ENCODE peak calls at places on chromosomes 11 and 22, in seven cellular contexts. D, F, C, M, A, J and R are unnamed samples.

GRCh38 chr11:134658481-134659080 is 246.5 kb upstream of the B3GAT1 start:
- DNase-seq in D (no peak), F (no peak), C (peak; percentile 9), M (no peak), A (no peak), J (no peak), R (no peak)

GRCh38 chr22:24391836-24392217 is 35.6 kb upstream of the ADORA2A start:
- DNase-seq in D (no peak), F (no peak), C (no peak), M (no peak), A (no peak), J (no peak), R (no peak)

GRCh38 chr11:12529793-12530192 is 144.4 kb upstream of the TEAD1 start:
- DNase-seq in D (no peak), F (no peak), C (no peak), M (no peak), A (no peak), J (no peak), R (no peak)

GRCh38 chr22:29797351-29797750 is 30.2 kb downstream of the UQCR10 start:
- DNase-seq in D (no peak), F (no peak), C (no peak), M (no peak), A (no peak), J (no peak), R (no peak)

GRCh38 chr22:32587449-32587848 is 112.8 kb downstream of the FBXO7 start:
- DNase-seq in D (no peak), F (peak; percentile 91), C (no peak), M (no peak), A (peak; percentile 32), J (no peak), R (peak; percentile 4)

GRCh38 chr11:115408036-115408911 is 95.9 kb downstream of the CADM1 start:
- DNase-seq in D (no peak), F (peak; percentile 49), C (no peak), M (no peak), A (no peak), J (no peak), R (no peak)

GRCh38 chr22:24969588-24970301 is 17.2 kb downstream of the KIAA1671 start:
- DNase-seq in D (peak; percentile 19), F (no peak), C (no peak), M (no peak), A (peak; percentile 37), J (no peak), R (peak; percentile 50)

GRCh38 chr22:24156146-24156914 is 25.0 kb upstream of the SUSD2 start:
- DNase-seq in D (peak; percentile 54), F (no peak), C (no peak), M (no peak), A (no peak), J (peak; percentile 70), R (peak; percentile 33)

GRCh38 chr11:19956228-19956627 is 204.0 kb downstream of the DBX1 start:
- DNase-seq in D (no peak), F (no peak), C (no peak), M (no peak), A (peak; percentile 58), J (no peak), R (no peak)

GRCh38 chr11:76616676-76617552 is 53.6 kb downstream of the LRRC32 start:
- DNase-seq in D (no peak), F (no peak), C (no peak), M (no peak), A (no peak), J (no peak), R (no peak)

GRCh38 chr11:60786811-60787567 is 1.9 kb downstream of the MS4A10 start:
- DNase-seq in D (peak; percentile 71), F (peak; percentile 60), C (no peak), M (no peak), A (peak; percentile 67), J (peak; percentile 56), R (peak; percentile 97)

GRCh38 chr11:6655790-6656580 is at the start of gene DCHS1:
- DNase-seq in D (peak; percentile 26), F (peak; percentile 64), C (no peak), M (no peak), A (no peak), J (no peak), R (no peak)

GRCh38 chr11:44889266-44889665 is 61.4 kb downstream of the TP53I11 start:
- DNase-seq in D (no peak), F (no peak), C (no peak), M (no peak), A (no peak), J (no peak), R (no peak)

GRCh38 chr22:44136112-44136511 is 44.6 kb upstream of the PARVG start:
- DNase-seq in D (no peak), F (no peak), C (no peak), M (no peak), A (no peak), J (no peak), R (no peak)

DNA sequence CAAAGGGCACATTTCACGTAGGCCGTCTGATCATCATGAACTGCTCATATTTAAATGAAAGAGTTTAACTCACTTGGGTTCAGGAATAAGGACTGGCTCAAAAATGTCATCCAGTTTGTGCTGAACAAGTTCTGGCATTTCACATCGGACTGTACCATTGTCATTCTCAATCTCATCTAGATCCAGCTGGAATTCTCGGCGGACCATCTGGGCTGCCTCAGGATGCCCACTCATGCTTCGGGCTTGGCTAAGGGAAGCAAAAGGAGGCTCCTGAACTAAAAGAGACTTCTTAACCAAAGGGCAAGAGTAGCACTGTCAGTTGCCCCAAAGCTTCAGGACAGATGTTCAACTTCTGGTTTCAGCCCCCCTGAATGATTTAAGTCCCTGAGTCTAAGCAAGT is 40.2 kb downstream of the F2 start:
- DNase-seq in D (no peak), F (no peak), C (no peak), M (no peak), A (no peak), J (no peak), R (no peak)
- H3K36me3 ChIP-seq in D (peaks cover 63% of the 10 kb centered on the region), F (no peaks in the 10 kb centered on the region), C (peaks cover 28% of the 10 kb centered on the region), M (peaks cover 31% of the 10 kb centered on the region), A (peaks cover 30% of the 10 kb centered on the region), J (peaks cover 98% of the 10 kb centered on the region), R (peaks cover 30% of the 10 kb centered on the region)

GRCh38 chr22:27111796-27112195 is 454.4 kb downstream of the MIAT start:
- DNase-seq in D (no peak), F (no peak), C (no peak), M (no peak), A (no peak), J (no peak), R (no peak)

GRCh38 chr22:27115410-27115809 is 458.0 kb downstream of the MIAT start:
- DNase-seq in D (no peak), F (no peak), C (no peak), M (no peak), A (no peak), J (no peak), R (no peak)

GRCh38 chr22:27114186-27114585 is 456.8 kb downstream of the MIAT start:
- DNase-seq in D (no peak), F (no peak), C (no peak), M (no peak), A (no peak), J (no peak), R (no peak)

GRCh38 chr22:27112273-27112672 is 454.9 kb downstream of the MIAT start:
- DNase-seq in D (no peak), F (no peak), C (no peak), M (no peak), A (no peak), J (no peak), R (no peak)

GRCh38 chr22:27113211-27114030 is 456.0 kb downstream of the MIAT start:
- DNase-seq in D (peak; percentile 59), F (peak; percentile 52), C (peak; percentile 38), M (no peak), A (peak; percentile 74), J (no peak), R (peak; percentile 59)
- H3K27ac ChIP-seq in D (no peak overlapping the region), F (peak overlapping the region; percentile 55), C (no peak overlapping the region), M (peak overlapping the region; percentile 55), A (peak overlapping the region; percentile 65), J (no peak overlapping the region), R (no peak overlapping the region)

GRCh38 chr11:26764315-26764714 is 42.5 kb upstream of the SLC5A12 start:
- DNase-seq in D (no peak), F (no peak), C (no peak), M (no peak), A (no peak), J (no peak), R (no peak)
- H3K36me3 ChIP-seq in D (no peaks in the 10 kb centered on the region), F (no peaks in the 10 kb centered on the region), C (no peaks in the 10 kb centered on the region), M (no peaks in the 10 kb centered on the region), A (no peaks in the 10 kb centered on the region), J (no peaks in the 10 kb centered on the region), R (no peaks in the 10 kb centered on the region)

GRCh38 chr11:1841511-1842148 is 2.8 kb downstream of the TNNI2 start:
- DNase-seq in D (no peak), F (no peak), C (no peak), M (no peak), A (no peak), J (peak; percentile 40), R (no peak)

GRCh38 chr11:1842149-1843097 is 3.6 kb downstream of the TNNI2 start:
- DNase-seq in D (no peak), F (no peak), C (no peak), M (no peak), A (peak; percentile 98), J (peak; percentile 49), R (no peak)

GRCh38 chr11:1839204-1839923 is 583 bp downstream of the TNNI2 start:
- DNase-seq in D (no peak), F (no peak), C (no peak), M (no peak), A (no peak), J (no peak), R (no peak)

GRCh38 chr11:1839924-1840779 is 1.4 kb downstream of the TNNI2 start:
- DNase-seq in D (peak; percentile 74), F (no peak), C (peak; percentile 69), M (no peak), A (no peak), J (peak; percentile 89), R (peak; percentile 24)

GRCh38 chr11:1840780-1841480 is 2.1 kb downstream of the TNNI2 start:
- DNase-seq in D (no peak), F (no peak), C (no peak), M (no peak), A (no peak), J (peak; percentile 42), R (no peak)
- H3K27ac ChIP-seq in D (no peak overlapping the region), F (no peak overlapping the region), C (no peak overlapping the region), M (peak overlapping the region; percentile 49), A (peak overlapping the region; percentile 97), J (peak overlapping the region; percentile 87), R (no peak overlapping the region)

GRCh38 chr11:62087694-62088093 is 36.1 kb upstream of the INCENP start:
- DNase-seq in D (no peak), F (no peak), C (no peak), M (no peak), A (no peak), J (no peak), R (no peak)

DNA sequence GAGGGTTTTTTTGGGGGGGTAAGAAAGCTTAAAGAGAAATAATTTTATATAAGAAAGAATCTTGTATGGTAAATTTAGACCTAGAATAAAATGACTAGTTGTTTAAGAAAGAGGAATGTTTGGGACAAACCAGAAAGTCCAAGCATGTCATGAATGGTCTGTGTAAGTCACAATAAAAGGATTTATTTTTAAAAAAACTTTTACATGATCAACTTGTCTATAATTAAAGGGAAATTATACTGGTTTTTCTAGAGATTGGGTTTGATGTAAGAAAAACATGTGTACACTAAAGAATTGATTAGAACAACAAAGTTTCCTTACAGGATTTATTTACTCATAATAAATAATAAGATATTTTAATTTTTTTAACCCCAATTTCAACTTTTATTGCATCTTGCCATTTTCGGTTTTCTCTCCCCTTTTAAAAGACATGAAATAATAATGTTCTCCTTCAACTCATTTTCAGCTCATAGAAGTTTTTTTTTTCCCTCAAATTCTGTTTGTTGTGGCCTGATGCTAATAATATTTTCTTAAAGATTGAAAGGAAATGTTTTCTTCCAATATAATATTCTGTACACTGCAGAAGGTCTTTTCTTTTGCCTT is 35.4 kb upstream of the INCENP start:
- DNase-seq in D (no peak), F (no peak), C (no peak), M (no peak), A (no peak), J (no peak), R (no peak)
- H3K36me3 ChIP-seq in D (no peaks in the 10 kb centered on the region), F (no peaks in the 10 kb centered on the region), C (no peaks in the 10 kb centered on the region), M (no peaks in the 10 kb centered on the region), A (no peaks in the 10 kb centered on the region), J (no peaks in the 10 kb centered on the region), R (no peaks in the 10 kb centered on the region)